ENCODE peak calls at places on chromosomes 4 and X, in six cellular contexts. Q is foreskin fibroblast, J is heart right ventricle, G is H9, E is HFF-Myc, S is PC-9. P is an unnamed sample.

GRCh38 chrX:73206366-73206765 is 8.3 kb downstream of the NAP1L2 start:
- DNase-seq in Q (no peak), J (no peak), G (no peak), E (no peak), S (no peak), P (no peak)

GRCh38 chr4:74947798-74948197 is 14.9 kb downstream of the PARM1 start:
- DNase-seq in Q (no peak), J (no peak), G (no peak), E (no peak), S (no peak), P (no peak)

GRCh38 chr4:54909964-54910363 is 215.4 kb downstream of the KDR start:
- DNase-seq in Q (no peak), J (no peak), G (no peak), E (no peak), S (no peak), P (no peak)

GRCh38 chrX:56564182-56564885 is 907 bp downstream of the UBQLN2 start:
- DNase-seq in Q (no peak), J (no peak), G (no peak), E (no peak), S (peak; percentile 76), P (peak; percentile 7)

GRCh38 chr4:187321741-187322140 is 598.1 kb upstream of the FAT1 start:
- DNase-seq in Q (no peak), J (no peak), G (no peak), E (no peak), S (no peak), P (no peak)

GRCh38 chr4:131388277-131388676 is 1760.8 kb upstream of the PCDH10 start:
- DNase-seq in Q (no peak), J (no peak), G (no peak), E (no peak), S (no peak), P (no peak)

GRCh38 chrX:78199851-78200250 is 60.4 kb upstream of the TAF9B start:
- DNase-seq in Q (no peak), J (no peak), G (no peak), E (peak; percentile 4), S (peak; percentile 28), P (peak; percentile 38)

GRCh38 chr4:127540497-127541026 is 92.2 kb upstream of the INTU start:
- DNase-seq in Q (no peak), J (no peak), G (no peak), E (no peak), S (no peak), P (no peak)

GRCh38 chrX:9272166-9272565 is 192.7 kb upstream of the TBL1X start:
- DNase-seq in Q (peak; percentile 46), J (no peak), G (no peak), E (peak; percentile 56), S (no peak), P (no peak)

GRCh38 chr4:2767705-2768074 is 11.6 kb upstream of the TNIP2 start:
- DNase-seq in Q (no peak), J (peak; percentile 73), G (no peak), E (no peak), S (no peak), P (no peak)

GRCh38 chr4:55364691-55365346 is 18.8 kb downstream of the SRD5A3 start:
- DNase-seq in Q (no peak), J (no peak), G (no peak), E (no peak), S (no peak), P (no peak)

GRCh38 chrX:40380649-40381488 is 199.9 kb upstream of the ATP6AP2 start:
- DNase-seq in Q (no peak), J (no peak), G (no peak), E (no peak), S (no peak), P (peak; percentile 71)

GRCh38 chr4:168832746-168833575 is 177.1 kb downstream of the CBR4 start:
- DNase-seq in Q (no peak), J (peak; percentile 42), G (peak; percentile 71), E (no peak), S (no peak), P (no peak)
- TF ChIP-seq CTCF in Q (peak; percentile 30), J (peak; percentile 47), G (peak; percentile 58), E (peak; percentile 40), S (no peak), P (no peak)

DNA sequence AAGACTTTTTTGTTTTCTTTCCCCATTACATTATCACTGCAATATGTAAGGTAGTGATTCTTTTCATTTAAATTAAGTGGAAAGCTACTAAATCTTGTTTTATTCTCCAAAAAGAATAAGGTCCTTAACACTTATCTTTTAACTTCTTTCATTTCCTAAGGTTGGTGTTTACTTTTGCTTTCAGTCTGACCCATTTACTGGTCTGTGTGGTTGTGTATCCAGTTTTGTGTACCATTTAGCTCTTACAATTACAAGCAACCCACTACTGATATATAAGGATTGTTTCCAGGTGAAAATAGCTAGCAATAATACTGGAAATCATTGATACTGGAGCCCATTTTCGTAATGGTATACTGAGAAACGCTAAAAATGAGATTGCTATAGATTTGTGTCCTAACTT is 123.1 kb upstream of the CXorf66 start:
- DNase-seq in Q (no peak), J (no peak), G (no peak), E (no peak), S (no peak), P (no peak)
- TF ChIP-seq CTCF in Q (no peak), J (no peak), G (no peak), E (no peak), S (no peak), P (no peak)

GRCh38 chr4:184765473-184766346 is 31.8 kb upstream of the CENPU start:
- DNase-seq in Q (no peak), J (no peak), G (peak; percentile 41), E (no peak), S (no peak), P (no peak)
- TF ChIP-seq CTCF in Q (no peak), J (no peak), G (peak; percentile 53), E (no peak), S (no peak), P (no peak)

GRCh38 chr4:152460488-152460887 is 75.4 kb downstream of the FBXW7 start:
- DNase-seq in Q (peak; percentile 64), J (no peak), G (no peak), E (peak; percentile 85), S (no peak), P (peak; percentile 86)
- TF ChIP-seq CTCF in Q (peak; percentile 41), J (no peak), G (peak; percentile 27), E (peak; percentile 28), S (no peak), P (peak; percentile 35)

GRCh38 chrX:110216027-110216426 is 101.9 kb downstream of the AMMECR1 start:
- DNase-seq in Q (no peak), J (no peak), G (no peak), E (no peak), S (no peak), P (no peak)
- TF ChIP-seq CTCF in Q (no peak), J (no peak), G (no peak), E (no peak), S (no peak), P (no peak)

GRCh38 chr4:101970555-101970954 is 180.0 kb downstream of the BANK1 start:
- DNase-seq in Q (no peak), J (no peak), G (no peak), E (no peak), S (no peak), P (no peak)
- TF ChIP-seq CTCF in Q (no peak), J (no peak), G (no peak), E (no peak), S (no peak), P (no peak)

GRCh38 chr4:120939693-120940092 is 17.2 kb upstream of the PRDM5 start:
- DNase-seq in Q (no peak), J (no peak), G (no peak), E (no peak), S (no peak), P (no peak)

DNA sequence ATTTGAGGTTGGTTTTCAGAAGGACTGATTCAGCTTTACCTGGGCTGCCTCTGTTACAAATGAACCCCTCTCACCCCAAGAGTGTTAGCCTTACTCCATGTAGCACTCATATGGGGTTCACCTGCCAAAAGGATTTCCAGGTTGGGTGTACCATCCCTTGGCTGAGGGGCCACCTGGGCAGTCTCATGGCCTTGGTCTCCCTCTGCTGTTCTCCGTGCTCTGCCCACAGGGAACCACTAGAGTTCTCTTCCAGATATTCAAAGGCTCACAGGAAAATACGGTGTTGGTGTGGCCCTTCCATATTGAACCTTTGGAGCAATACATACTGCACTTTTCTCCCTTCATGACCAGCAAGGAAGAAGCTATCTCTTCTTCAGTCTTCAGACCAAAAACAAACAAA is 18.0 kb upstream of the PRDM5 start:
- DNase-seq in Q (no peak), J (no peak), G (no peak), E (no peak), S (no peak), P (no peak)
- TF ChIP-seq CTCF in Q (no peak), J (peak; percentile 39), G (no peak), E (no peak), S (no peak), P (no peak)

DNA sequence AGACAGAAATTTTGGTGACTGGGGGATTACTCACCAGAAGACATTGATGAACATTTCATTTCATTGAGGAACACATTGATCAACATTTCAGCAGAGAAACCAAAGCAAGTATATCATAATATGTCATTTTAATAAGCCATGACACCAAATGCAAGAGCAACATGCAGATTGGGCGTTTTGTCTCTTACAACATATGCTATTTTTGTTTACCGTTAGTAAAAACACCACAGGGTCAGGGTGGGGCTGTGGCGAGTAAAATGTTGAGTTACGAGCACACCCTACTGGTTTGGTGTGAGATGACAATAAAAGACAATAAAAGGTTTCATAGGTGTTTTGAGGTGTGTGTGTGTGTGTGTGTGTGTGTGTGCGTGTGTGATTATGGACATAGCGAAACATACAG is 294.5 kb downstream of the PDGFC start:
- DNase-seq in Q (peak; percentile 24), J (no peak), G (no peak), E (no peak), S (no peak), P (peak; percentile 41)
- TF ChIP-seq CTCF in Q (peak; percentile 21), J (peak; percentile 33), G (peak; percentile 71), E (no peak), S (peak; percentile 58), P (peak; percentile 39)

DNA sequence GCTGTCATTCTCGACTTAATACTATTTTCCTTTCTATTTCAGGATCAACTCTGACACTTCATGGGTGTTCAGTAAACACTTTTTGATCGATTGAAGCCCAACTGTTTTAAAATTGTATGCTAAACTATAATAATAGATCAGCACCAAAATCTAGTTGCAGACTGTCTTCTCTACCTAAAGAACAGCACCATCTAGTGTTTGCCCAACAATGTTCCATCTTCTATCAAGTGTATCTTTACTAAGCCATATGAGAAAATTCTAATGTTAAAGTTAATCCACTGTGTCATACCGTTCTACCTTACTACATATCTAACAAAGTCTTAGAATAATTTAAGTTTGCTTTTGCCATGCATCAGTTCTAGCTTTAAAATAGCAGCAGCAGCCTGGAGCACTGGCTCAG is 113.0 kb upstream of the PRDX4 start:
- DNase-seq in Q (peak; percentile 7), J (no peak), G (no peak), E (peak; percentile 9), S (peak; percentile 40), P (peak; percentile 46)
- TF ChIP-seq CTCF in Q (peak; percentile 25), J (peak; percentile 59), G (peak; percentile 91), E (peak; percentile 28), S (peak; percentile 75), P (peak; percentile 41)

GRCh38 chr4:76246025-76246424 is 5.5 kb upstream of the FAM47E start:
- DNase-seq in Q (no peak), J (no peak), G (no peak), E (no peak), S (no peak), P (no peak)
- TF ChIP-seq CTCF in Q (no peak), J (peak; percentile 17), G (no peak), E (no peak), S (no peak), P (no peak)

P was measured in NB4.